ENCODE peak calls at places on chromosome 19, in ten cellular contexts. T is NCI-H1105 treated with DMSO at 0.1 percent for 48 hours; R is stimulated activated CD4-positive, alpha-beta T cell treated with anti-CD3 and anti-CD28 coated beads, TNF-alpha, amount 100 ng/mL, for 1 hour; P is AG09319; Y is activated CD4-positive, alpha-beta T cell treated with anti-CD3 and anti-CD28 coated beads for 48 hours; F is epithelial cell of proximal tubule; S is EH; O is stimulated activated CD8-positive, alpha-beta memory T cell treated with anti-CD3 and anti-CD28 coated beads, Interleukin-4, amount 100 ng/mL, for 24 hours; D is smooth muscle cell of the brain vasculature; L is EL. M is an unnamed sample.

GRCh38 chr19:58366576-58367430 is 4.3 kb upstream of the ZNF497 start:
- DNase-seq in T (no peak), R (no peak), P (no peak), Y (no peak), F (no peak), S (no peak), O (no peak), D (no peak), L (no peak), M (no peak)

GRCh38 chr19:10420444-10421239 is at the start of gene PDE4A:
- DNase-seq in T (no peak), R (no peak), P (no peak), Y (peak; percentile 75), F (no peak), S (peak; percentile 46), O (no peak), D (no peak), L (peak; percentile 50), M (no peak)

GRCh38 chr19:52660981-52661380 is 22.8 kb upstream of the ZNF83 start:
- DNase-seq in T (no peak), R (no peak), P (no peak), Y (no peak), F (no peak), S (peak; percentile 59), O (no peak), D (no peak), L (peak; percentile 73), M (no peak)

GRCh38 chr19:18589380-18590272 is 1.0 kb downstream of the REX1BD start:
- DNase-seq in T (peak; percentile 89), R (peak; percentile 45), P (no peak), Y (peak; percentile 83), F (no peak), S (peak; percentile 64), O (peak; percentile 48), D (no peak), L (peak; percentile 71), M (peak; percentile 39)

GRCh38 chr19:19746286-19747213 is 13.6 kb upstream of the ZNF14 start:
- DNase-seq in T (no peak), R (no peak), P (no peak), Y (no peak), F (no peak), S (no peak), O (no peak), D (no peak), L (no peak), M (no peak)

GRCh38 chr19:6803036-6803404 is 30.5 kb downstream of the VAV1 start:
- DNase-seq in T (no peak), R (no peak), P (no peak), Y (no peak), F (no peak), S (no peak), O (no peak), D (no peak), L (no peak), M (no peak)

GRCh38 chr19:3606174-3606689 is 443 bp downstream of the TBXA2R start:
- DNase-seq in T (peak; percentile 38), R (no peak), P (no peak), Y (peak; percentile 33), F (no peak), S (peak; percentile 31), O (no peak), D (no peak), L (peak; percentile 36), M (no peak)

GRCh38 chr19:48867119-48867921 is 1.1 kb downstream of the PLEKHA4 start:
- DNase-seq in T (no peak), R (no peak), P (no peak), Y (no peak), F (no peak), S (no peak), O (no peak), D (no peak), L (no peak), M (no peak)

GRCh38 chr19:7901337-7901736 is 2.3 kb upstream of the MAP2K7 start:
- DNase-seq in T (no peak), R (no peak), P (no peak), Y (no peak), F (no peak), S (no peak), O (no peak), D (no peak), L (no peak), M (no peak)

GRCh38 chr19:11261902-11262839 is at the start of gene DOCK6:
- DNase-seq in T (no peak), R (no peak), P (no peak), Y (peak; percentile 39), F (no peak), S (peak; percentile 38), O (peak; percentile 15), D (no peak), L (no peak), M (no peak)

GRCh38 chr19:49155005-49155826 is at the start of gene HRC:
- DNase-seq in T (no peak), R (no peak), P (no peak), Y (no peak), F (no peak), S (no peak), O (no peak), D (no peak), L (no peak), M (no peak)

GRCh38 chr19:50795665-50796073 is 5.5 kb downstream of the ACP4 start:
- DNase-seq in T (no peak), R (no peak), P (no peak), Y (no peak), F (no peak), S (no peak), O (no peak), D (no peak), L (peak; percentile 15), M (no peak)

GRCh38 chr19:48779636-48780035 is 24.3 kb downstream of the FGF21 start:
- DNase-seq in T (no peak), R (no peak), P (no peak), Y (no peak), F (no peak), S (no peak), O (no peak), D (no peak), L (no peak), M (no peak)

GRCh38 chr19:2081873-2082810 is 14.0 kb downstream of the MOB3A start:
- DNase-seq in T (no peak), R (no peak), P (no peak), Y (peak; percentile 58), F (no peak), S (no peak), O (no peak), D (no peak), L (no peak), M (no peak)

GRCh38 chr19:38361633-38362075 is 12.7 kb upstream of the PSMD8 start:
- DNase-seq in T (peak; percentile 81), R (peak; percentile 46), P (no peak), Y (peak; percentile 83), F (no peak), S (peak; percentile 77), O (peak; percentile 51), D (peak; percentile 32), L (peak; percentile 81), M (peak; percentile 66)

GRCh38 chr19:6710273-6711077 is 10.0 kb downstream of the C3 start:
- DNase-seq in T (no peak), R (no peak), P (no peak), Y (no peak), F (no peak), S (no peak), O (no peak), D (no peak), L (no peak), M (no peak)

GRCh38 chr19:34963531-34964406 is at the start of gene ZNF792:
- DNase-seq in T (peak; percentile 67), R (peak; percentile 26), P (no peak), Y (peak; percentile 63), F (no peak), S (peak; percentile 59), O (peak; percentile 38), D (no peak), L (peak; percentile 63), M (peak; percentile 64)

M was measured in NCI-H526 treated with DMSO at 0.1 percent for 48 hours.